ENCODE peak calls at places on chromosomes 7 and 10, in six cellular contexts. O, J, U, W, K and Q are unnamed samples.

GRCh38 chr10:130715686-130716670 is 579.8 kb downstream of the GLRX3 start:
- DNase-seq in J (no peak), W (peak; percentile 38), K (no peak), U (no peak), O (no peak), Q (no peak)

GRCh38 chr10:133141144-133141962 is 18.7 kb upstream of the KNDC1 start:
- DNase-seq in J (no peak), U (peak; percentile 8), K (no peak), W (peak; percentile 56), O (no peak), Q (no peak)

GRCh38 chr10:132302421-132302820 is 5.3 kb downstream of the STK32C start:
- DNase-seq in W (peak; percentile 51), U (no peak), J (no peak), O (no peak), K (no peak), Q (no peak)

GRCh38 chr10:2214035-2214434 is 476.7 kb upstream of the ADARB2 start:
- DNase-seq in U (no peak), O (no peak), W (no peak), K (peak; percentile 2), J (peak; percentile 25), Q (peak; percentile 12)

GRCh38 chr10:23341004-23341403 is 3.6 kb downstream of the C10orf67 start:
- DNase-seq in J (no peak), W (no peak), K (no peak), U (no peak), O (no peak), Q (no peak)

GRCh38 chr7:50504646-50505546 is 54.7 kb upstream of the FIGNL1 start:
- DNase-seq in J (no peak), K (peak; percentile 16), W (no peak), U (no peak), O (no peak), Q (no peak)

GRCh38 chr7:65239324-65239706 is 134.3 kb upstream of the ZNF92 start:
- DNase-seq in U (no peak), W (no peak), K (no peak), O (no peak), J (no peak), Q (no peak)

GRCh38 chr10:34187201-34187600 is 627.9 kb downstream of the PARD3 start:
- DNase-seq in K (peak; percentile 33), J (peak; percentile 46), U (no peak), O (no peak), W (no peak), Q (peak; percentile 40)

GRCh38 chr10:43200538-43201390 is 62.5 kb downstream of the CSGALNACT2 start:
- DNase-seq in J (no peak), W (no peak), K (no peak), O (no peak), U (no peak), Q (no peak)

GRCh38 chr7:1901431-1902210 is 231.5 kb downstream of the ELFN1 start:
- DNase-seq in U (no peak), O (no peak), K (no peak), W (no peak), J (no peak), Q (no peak)

DNA sequence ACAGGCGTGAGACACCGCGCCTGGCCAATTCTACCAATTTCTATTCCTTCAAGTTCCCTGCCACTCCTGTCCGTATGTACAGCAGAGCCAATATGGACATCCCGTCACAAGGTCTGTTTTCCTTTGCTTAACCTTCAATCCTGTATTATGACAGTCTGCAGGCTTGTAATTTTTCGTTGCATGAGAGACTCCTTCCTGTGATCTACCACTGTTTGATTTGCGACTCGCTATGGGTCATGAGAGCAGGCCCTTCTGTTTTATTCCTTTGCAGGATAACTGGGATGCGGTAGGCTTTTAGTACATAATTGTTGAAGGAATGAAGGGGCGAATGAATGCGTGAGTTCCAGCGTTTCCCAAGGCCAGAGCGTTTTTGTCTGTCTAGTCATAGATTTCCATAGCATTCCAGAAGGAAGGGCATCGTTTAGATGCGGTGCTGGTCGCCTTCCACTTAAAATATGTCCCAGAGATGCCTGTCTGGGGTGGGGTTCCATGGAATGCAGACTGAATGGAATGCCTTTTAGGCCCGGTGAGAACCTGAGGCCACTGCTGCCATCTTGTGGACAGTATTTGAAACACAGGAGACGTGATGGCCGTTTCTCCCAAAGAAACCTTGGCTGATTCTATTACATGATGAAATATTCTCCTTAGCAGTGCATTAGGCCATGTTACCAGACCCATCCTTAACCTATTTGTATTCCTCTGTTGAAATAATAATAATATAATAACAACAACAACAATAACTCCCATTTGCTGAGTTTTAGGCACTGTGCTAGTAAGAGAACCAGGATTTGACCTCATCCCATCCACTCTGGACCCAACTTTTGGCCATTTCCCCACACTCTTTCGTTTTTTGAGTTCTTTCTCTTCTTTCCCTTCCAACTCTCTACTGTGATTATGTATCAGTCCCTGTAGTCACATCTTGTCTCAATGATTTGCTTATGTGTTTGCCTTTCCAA is 193.2 kb downstream of the MYOF start:
- DNase-seq in K (peak; percentile 91), W (peak; percentile 74), U (peak; percentile 52), O (peak; percentile 96), J (peak; percentile 85), Q (peak; percentile 97)
- H3K4me3 ChIP-seq in K (no peak overlapping the region), W (no peak overlapping the region), U (no peak overlapping the region), O (no peak overlapping the region), J (no peak overlapping the region), Q (no peak overlapping the region)

DNA sequence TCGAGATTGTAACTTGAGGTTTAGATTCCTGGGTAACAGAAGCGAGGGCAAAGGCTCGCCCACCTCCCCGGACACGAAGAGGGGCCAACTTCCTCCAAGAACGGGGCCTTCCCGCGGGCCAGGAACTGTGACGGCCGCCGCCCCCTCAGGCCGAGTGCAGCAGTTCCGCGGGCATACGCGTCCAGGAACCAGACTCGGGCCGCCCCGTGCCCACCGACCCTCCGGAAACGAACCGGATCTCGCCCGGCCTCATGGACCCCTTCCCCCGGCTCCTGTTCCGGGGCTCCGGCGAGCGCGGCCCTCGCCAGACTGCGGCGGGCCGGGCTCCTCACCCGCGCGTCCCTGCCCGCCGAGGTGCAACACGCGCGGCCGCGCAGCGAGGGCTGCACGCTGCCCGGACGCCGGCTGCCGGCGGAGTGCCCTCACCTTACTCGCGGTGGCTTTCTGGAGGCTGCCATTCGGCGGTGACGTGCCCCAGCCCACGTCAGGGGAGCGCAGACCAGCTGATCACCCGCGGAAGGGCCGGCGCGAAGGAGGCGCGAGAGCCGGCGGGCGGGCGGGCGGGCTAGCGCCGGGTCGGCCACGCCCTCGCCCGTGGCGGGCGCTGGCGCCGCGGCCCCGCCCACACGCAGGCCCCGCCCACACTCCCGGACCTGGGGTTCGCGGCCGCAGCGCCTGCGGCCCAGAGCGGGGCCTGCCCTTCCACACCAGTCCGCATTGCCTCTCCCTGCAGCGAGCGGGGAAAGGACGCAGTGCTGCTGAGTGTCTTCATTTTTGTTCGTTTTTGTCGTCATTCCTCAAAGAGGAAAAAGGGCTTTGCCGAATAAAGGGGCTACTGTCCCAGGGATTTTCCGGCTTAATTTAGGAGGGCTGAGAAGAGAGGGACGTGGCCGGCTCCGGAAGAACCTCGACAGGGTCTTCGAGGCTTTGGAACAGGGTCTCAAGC is at the start of gene XPNPEP1:
- DNase-seq in K (peak; percentile 84), U (peak; percentile 76), O (peak; percentile 84), W (peak; percentile 94), J (peak; percentile 71), Q (peak; percentile 79)
- TF ChIP-seq CTCF in K (no peak), U (no peak), O (no peak), W (no peak), J (no peak), Q (no peak)

GRCh38 chr10:103672345-103672744 is 178.8 kb downstream of the NEURL1 start:
- DNase-seq in K (no peak), O (no peak), U (no peak), W (no peak), J (no peak), Q (no peak)
- H3K4me3 ChIP-seq in K (no peak overlapping the region), O (no peak overlapping the region), U (no peak overlapping the region), W (no peak overlapping the region), J (no peak overlapping the region), Q (no peak overlapping the region)

GRCh38 chr10:113320213-113320612 is 232.6 kb upstream of the HABP2 start:
- DNase-seq in K (no peak), O (no peak), U (no peak), W (no peak), J (no peak), Q (no peak)

GRCh38 chr10:113313048-113313611 is 239.7 kb upstream of the HABP2 start:
- DNase-seq in J (no peak), K (no peak), O (no peak), W (no peak), U (no peak), Q (no peak)

GRCh38 chr10:113317476-113317875 is 235.4 kb upstream of the HABP2 start:
- DNase-seq in W (no peak), J (no peak), K (no peak), O (no peak), U (no peak), Q (no peak)

GRCh38 chr10:113319450-113319849 is 233.4 kb upstream of the HABP2 start:
- DNase-seq in K (no peak), W (no peak), J (no peak), U (no peak), O (no peak), Q (no peak)

GRCh38 chr10:113316506-113316905 is 236.3 kb upstream of the HABP2 start:
- DNase-seq in J (no peak), O (peak; percentile 24), U (no peak), K (no peak), W (no peak), Q (no peak)
- TF ChIP-seq CTCF in J (peak; percentile 46), O (peak; percentile 50), U (no peak), K (no peak), W (no peak), Q (no peak)

GRCh38 chr7:30468791-30469190 is 9.8 kb downstream of the NOD1 start:
- DNase-seq in W (no peak), O (no peak), U (no peak), K (peak; percentile 72), J (no peak), Q (peak; percentile 83)

GRCh38 chr7:30470783-30471182 is 7.8 kb downstream of the NOD1 start:
- DNase-seq in J (peak; percentile 85), K (peak; percentile 88), U (no peak), W (no peak), O (no peak), Q (peak; percentile 90)

GRCh38 chr7:30471205-30471604 is 7.4 kb downstream of the NOD1 start:
- DNase-seq in O (no peak), W (no peak), J (no peak), U (no peak), K (no peak), Q (no peak)

GRCh38 chr7:30469303-30469702 is 9.3 kb downstream of the NOD1 start:
- DNase-seq in J (peak; percentile 100), O (peak; percentile 96), K (peak; percentile 100), U (peak; percentile 53), W (peak; percentile 87), Q (peak; percentile 100)

DNA sequence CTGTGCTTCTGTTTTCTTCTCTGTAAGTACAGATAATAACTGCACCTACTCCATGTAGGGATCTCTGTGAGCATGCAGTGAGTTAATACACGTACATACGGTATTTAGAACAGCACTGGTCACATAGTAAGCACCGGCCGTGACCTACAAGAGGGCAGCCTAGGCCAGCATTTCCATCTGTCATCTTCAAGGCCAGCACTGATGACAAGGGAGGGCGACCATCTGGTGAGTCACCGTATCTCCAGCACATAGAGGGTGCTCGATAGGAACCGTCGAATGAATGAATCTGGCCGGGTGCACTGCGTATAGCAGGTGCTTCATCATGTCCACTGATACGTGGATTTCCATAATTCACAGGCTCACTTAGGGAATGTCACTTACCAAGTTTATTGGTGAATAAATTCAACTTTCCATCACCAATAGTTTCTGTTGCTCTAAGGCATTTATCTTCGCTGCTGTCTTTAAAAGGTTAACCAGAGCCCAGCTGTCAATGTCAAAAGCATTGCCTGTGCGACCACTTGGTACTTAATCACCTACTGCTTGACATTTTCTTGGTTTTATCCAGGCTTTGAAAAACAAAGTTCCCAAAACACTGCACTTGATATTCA is 8.3 kb downstream of the NOD1 start:
- DNase-seq in U (no peak), J (peak; percentile 43), W (no peak), O (no peak), K (peak; percentile 54), Q (peak; percentile 72)
- H3K4me3 ChIP-seq in U (no peak overlapping the region), J (no peak overlapping the region), W (no peak overlapping the region), O (no peak overlapping the region), K (peak overlapping the region; percentile 15), Q (peak overlapping the region; percentile 28)

GRCh38 chr10:88291289-88292184 is 291.6 kb downstream of the RNLS start:
- DNase-seq in J (no peak), W (no peak), U (no peak), O (peak; percentile 13), K (no peak), Q (no peak)
- TF ChIP-seq CTCF in J (no peak), W (no peak), U (no peak), O (peak; percentile 48), K (no peak), Q (no peak)